ENCODE peak calls at places on chromosome 9, in seven cellular contexts. V, C, F, O, R, T and N are unnamed samples.

GRCh38 chr9:117643288-117643654 is 60.9 kb upstream of the TLR4 start:
- DNase-seq in V (no peak), C (no peak), F (no peak), O (no peak), R (no peak), T (no peak), N (no peak)

GRCh38 chr9:35484406-35484805 is 5.5 kb upstream of the RUSC2 start:
- DNase-seq in V (no peak), C (no peak), F (no peak), O (peak), R (no peak), T (no peak), N (no peak)

GRCh38 chr9:1837453-1838084 is 177.6 kb upstream of the SMARCA2 start:
- DNase-seq in V (peak), C (peak), F (no peak), O (peak), R (no peak), T (peak), N (no peak)

GRCh38 chr9:125558453-125559084 is 148.4 kb downstream of the MAPKAP1 start:
- DNase-seq in V (peak), C (peak), F (no peak), O (peak), R (no peak), T (peak), N (peak)

GRCh38 chr9:87128008-87128623 is 180.8 kb upstream of the GAS1 start:
- DNase-seq in V (no peak), C (no peak), F (no peak), O (no peak), R (no peak), T (no peak), N (no peak)

GRCh38 chr9:84331119-84331791 is 9.3 kb downstream of the SLC28A3 start:
- DNase-seq in V (no peak), C (no peak), F (no peak), O (no peak), R (no peak), T (no peak), N (no peak)

GRCh38 chr9:69122086-69122390 is 52.0 kb upstream of the TJP2 start:
- DNase-seq in V (peak), C (peak), F (peak), O (peak), R (peak), T (peak), N (peak)

GRCh38 chr9:137800196-137801022 is 77.2 kb upstream of the CACNA1B start:
- DNase-seq in V (no peak), C (no peak), F (no peak), O (no peak), R (no peak), T (no peak), N (no peak)

GRCh38 chr9:92671323-92671722 is 1.4 kb upstream of the IPPK start:
- DNase-seq in V (no peak), C (peak), F (no peak), O (peak), R (no peak), T (peak), N (no peak)

GRCh38 chr9:82961504-82962125 is 101.3 kb downstream of the RASEF start:
- DNase-seq in V (peak), C (peak), F (peak), O (peak), R (no peak), T (peak), N (peak)

GRCh38 chr9:133117271-133118178 is 3.5 kb downstream of the RALGDS start:
- DNase-seq in V (no peak), C (no peak), F (peak), O (no peak), R (no peak), T (no peak), N (no peak)

GRCh38 chr9:134546231-134546731 is 95.3 kb upstream of the COL5A1 start:
- DNase-seq in V (no peak), C (peak), F (no peak), O (no peak), R (no peak), T (no peak), N (no peak)

GRCh38 chr9:105993921-105994715 is 299.8 kb downstream of the TMEM38B start:
- DNase-seq in V (no peak), C (no peak), F (no peak), O (no peak), R (no peak), T (no peak), N (no peak)

GRCh38 chr9:86043999-86044398 is 55.4 kb downstream of the GOLM1 start:
- DNase-seq in V (peak), C (no peak), F (no peak), O (peak), R (no peak), T (no peak), N (no peak)

GRCh38 chr9:98092633-98092971 is 26.4 kb downstream of the TRIM14 start:
- DNase-seq in V (no peak), C (no peak), F (no peak), O (no peak), R (no peak), T (no peak), N (no peak)

GRCh38 chr9:7549261-7549660 is 250.3 kb downstream of the DMAC1 start:
- DNase-seq in V (no peak), C (no peak), F (no peak), O (no peak), R (no peak), T (no peak), N (no peak)

GRCh38 chr9:137085918-137086530 is 761 bp upstream of the MAN1B1 start:
- DNase-seq in V (peak), C (no peak), F (no peak), O (peak), R (peak), T (no peak), N (no peak)

GRCh38 chr9:123997665-123998277 is 13.8 kb upstream of the LHX2 start:
- DNase-seq in V (peak), C (no peak), F (peak), O (no peak), R (no peak), T (no peak), N (peak)

GRCh38 chr9:112541690-112542089 is 55.1 kb downstream of the KIAA1958 start:
- DNase-seq in V (no peak), C (no peak), F (no peak), O (no peak), R (no peak), T (no peak), N (no peak)

GRCh38 chr9:70498866-70499265 is 84.4 kb upstream of the KLF9 start:
- DNase-seq in V (no peak), C (no peak), F (no peak), O (no peak), R (no peak), T (no peak), N (no peak)

GRCh38 chr9:91882628-91883027 is 67.4 kb downstream of the ROR2 start:
- DNase-seq in V (no peak), C (no peak), F (no peak), O (no peak), R (no peak), T (no peak), N (no peak)

GRCh38 chr9:98873535-98874432 is 66.3 kb downstream of the GALNT12 start:
- DNase-seq in V (no peak), C (peak), F (no peak), O (no peak), R (no peak), T (no peak), N (no peak)

GRCh38 chr9:98251554-98251953 is 3.9 kb downstream of the TBC1D2 start:
- DNase-seq in V (no peak), C (peak), F (no peak), O (peak), R (no peak), T (no peak), N (no peak)

GRCh38 chr9:96317335-96317980 is 15.5 kb upstream of the HSD17B3 start:
- DNase-seq in V (peak), C (peak), F (no peak), O (peak), R (no peak), T (peak), N (peak)

GRCh38 chr9:72444436-72444835 is 77.0 kb upstream of the TMC1 start:
- DNase-seq in V (peak), C (no peak), F (no peak), O (no peak), R (no peak), T (no peak), N (no peak)

GRCh38 chr9:112012026-112012902 is 115.7 kb downstream of the UGCG start:
- DNase-seq in V (peak), C (peak), F (peak), O (peak), R (no peak), T (no peak), N (peak)

GRCh38 chr9:35756275-35756742 is 2.2 kb upstream of the MSMP start:
- DNase-seq in V (no peak), C (no peak), F (peak), O (no peak), R (peak), T (no peak), N (peak)

GRCh38 chr9:72947987-72948465 is 4.8 kb downstream of the ALDH1A1 start:
- DNase-seq in V (no peak), C (no peak), F (no peak), O (no peak), R (no peak), T (peak), N (no peak)

GRCh38 chr9:94874316-94874715 is 147.8 kb downstream of the AOPEP start:
- DNase-seq in V (no peak), C (no peak), F (no peak), O (peak), R (no peak), T (no peak), N (no peak)

GRCh38 chr9:13139641-13140171 is 139.8 kb downstream of the MPDZ start:
- DNase-seq in V (no peak), C (peak), F (no peak), O (peak), R (no peak), T (no peak), N (no peak)

GRCh38 chr9:112755675-112756074 is 5.1 kb downstream of the SNX30 start:
- DNase-seq in V (no peak), C (no peak), F (no peak), O (no peak), R (no peak), T (no peak), N (no peak)

GRCh38 chr9:27672730-27673129 is 99.4 kb upstream of the C9orf72 start:
- DNase-seq in V (no peak), C (no peak), F (no peak), O (no peak), R (no peak), T (no peak), N (no peak)

GRCh38 chr9:111197251-111197650 is 132.8 kb downstream of the OR2K2 start:
- DNase-seq in V (no peak), C (no peak), F (no peak), O (no peak), R (no peak), T (no peak), N (no peak)